ENCODE peak calls at places on chromosomes 6 and 20, in five cellular contexts. R, Q, J, V and Y are unnamed samples.

GRCh38 chr6:162198925-162199324 is 528.6 kb downstream of the PRKN start:
- DNase-seq in R (no peak), Q (no peak), J (no peak), V (no peak), Y (no peak)

GRCh38 chr6:13431861-13432465 is 55.4 kb downstream of the GFOD1 start:
- DNase-seq in R (no peak), Q (peak; percentile 22), J (no peak), V (no peak), Y (no peak)

GRCh38 chr6:151239603-151240035 is at the start of gene AKAP12:
- DNase-seq in R (no peak), Q (peak; percentile 63), J (no peak), V (no peak), Y (no peak)

GRCh38 chr6:160139420-160139851 is 17.8 kb downstream of the SLC22A1 start:
- DNase-seq in R (no peak), Q (peak; percentile 87), J (no peak), V (no peak), Y (peak; percentile 24)

GRCh38 chr6:2760882-2761842 is 4.0 kb upstream of the WRNIP1 start:
- DNase-seq in R (no peak), Q (no peak), J (no peak), V (no peak), Y (no peak)

GRCh38 chr6:88804701-88805100 is 158.7 kb downstream of the RNGTT start:
- DNase-seq in R (no peak), Q (no peak), J (no peak), V (no peak), Y (no peak)

GRCh38 chr6:14635195-14635594 is 517.6 kb downstream of the CD83 start:
- DNase-seq in R (no peak), Q (no peak), J (no peak), V (no peak), Y (no peak)

GRCh38 chr20:17958326-17959256 is 10.0 kb downstream of the SNX5 start:
- DNase-seq in R (no peak), Q (peak; percentile 55), J (no peak), V (no peak), Y (no peak)

GRCh38 chr20:49132995-49133451 is 55.1 kb downstream of the STAU1 start:
- DNase-seq in R (peak; percentile 13), Q (peak; percentile 87), J (peak; percentile 37), V (no peak), Y (no peak)

GRCh38 chr6:158879180-158879579 is 60.0 kb upstream of the EZR start:
- DNase-seq in R (no peak), Q (peak; percentile 18), J (no peak), V (no peak), Y (no peak)

GRCh38 chr6:93678841-93679454 is 259.6 kb upstream of the EPHA7 start:
- DNase-seq in R (no peak), Q (peak; percentile 21), J (no peak), V (no peak), Y (no peak)

GRCh38 chr6:92827104-92827503 is 592.3 kb downstream of the EPHA7 start:
- DNase-seq in R (no peak), Q (no peak), J (no peak), V (no peak), Y (no peak)

GRCh38 chr6:113856011-113856551 is 1.1 kb upstream of the MARCKS start:
- DNase-seq in R (peak; percentile 23), Q (peak; percentile 59), J (peak; percentile 34), V (no peak), Y (no peak)

GRCh38 chr6:15184441-15184861 is 61.4 kb upstream of the JARID2 start:
- DNase-seq in R (no peak), Q (no peak), J (no peak), V (no peak), Y (no peak)

GRCh38 chr20:63560856-63561609 is 7.1 kb downstream of the FNDC11 start:
- DNase-seq in R (no peak), Q (no peak), J (no peak), V (no peak), Y (no peak)

GRCh38 chr20:46022411-46023147 is 6.4 kb upstream of the SLC12A5 start:
- DNase-seq in R (peak; percentile 82), Q (peak; percentile 32), J (peak; percentile 78), V (no peak), Y (no peak)

GRCh38 chr20:36847710-36848040 is 28.3 kb upstream of the TLDC2 start:
- DNase-seq in R (no peak), Q (peak; percentile 31), J (no peak), V (no peak), Y (no peak)

GRCh38 chr20:10093087-10093591 is 58.4 kb downstream of the ANKEF1 start:
- DNase-seq in R (no peak), Q (peak; percentile 33), J (peak; percentile 27), V (no peak), Y (no peak)

GRCh38 chr6:88072462-88072861 is 24.8 kb downstream of the SPACA1 start:
- DNase-seq in R (no peak), Q (no peak), J (no peak), V (no peak), Y (no peak)

GRCh38 chr6:71203211-71203610 is 85.4 kb upstream of the OGFRL1 start:
- DNase-seq in R (no peak), Q (no peak), J (no peak), V (no peak), Y (no peak)

GRCh38 chr20:57712851-57713504 is 3.2 kb upstream of the PMEPA1 start:
- DNase-seq in R (no peak), Q (no peak), J (no peak), V (no peak), Y (no peak)

GRCh38 chr6:5199203-5200101 is 61.3 kb downstream of the LYRM4 start:
- DNase-seq in R (no peak), Q (no peak), J (no peak), V (no peak), Y (no peak)

GRCh38 chr20:18943542-18943941 is 130.0 kb downstream of the SCP2D1 start:
- DNase-seq in R (no peak), Q (no peak), J (peak; percentile 8), V (no peak), Y (peak; percentile 6)

GRCh38 chr6:77456531-77457248 is 6.6 kb downstream of the HTR1B start:
- DNase-seq in R (no peak), Q (peak; percentile 98), J (no peak), V (no peak), Y (no peak)

GRCh38 chr6:2542858-2543218 is 207.9 kb downstream of the MYLK4 start:
- DNase-seq in R (no peak), Q (peak; percentile 90), J (no peak), V (no peak), Y (no peak)

GRCh38 chr6:89144358-89145041 is 1.4 kb upstream of the PM20D2 start:
- DNase-seq in R (no peak), Q (no peak), J (no peak), V (no peak), Y (no peak)

GRCh38 chr20:45391559-45391958 is 13.4 kb upstream of the TP53TG5 start:
- DNase-seq in R (no peak), Q (no peak), J (no peak), V (no peak), Y (no peak)

GRCh38 chr6:132669690-132670291 is 10.8 kb upstream of the TAAR1 start:
- DNase-seq in R (no peak), Q (peak; percentile 73), J (no peak), V (no peak), Y (no peak)

GRCh38 chr20:46507760-46508407 is 5.5 kb downstream of the ZNF334 start:
- DNase-seq in R (no peak), Q (no peak), J (no peak), V (no peak), Y (no peak)

GRCh38 chr6:76230711-76231110 is 158.2 kb upstream of the IMPG1 start:
- DNase-seq in R (no peak), Q (no peak), J (no peak), V (no peak), Y (no peak)
- TF ChIP-seq CTCF in R (no peak), Q (no peak), J (no peak), V (no peak), Y (no peak)

GRCh38 chr6:110179406-110180227 is at the start of gene WASF1:
- DNase-seq in R (peak; percentile 95), Q (peak; percentile 99), J (peak; percentile 96), V (peak; percentile 77), Y (peak; percentile 80)
- TF ChIP-seq CTCF in R (no peak), Q (no peak), J (no peak), V (no peak), Y (no peak)

GRCh38 chr6:135853227-135853626 is 1.7 kb downstream of the PDE7B start:
- DNase-seq in R (no peak), Q (peak; percentile 71), J (no peak), V (no peak), Y (no peak)
- TF ChIP-seq CTCF in R (no peak), Q (peak; percentile 19), J (no peak), V (no peak), Y (no peak)

DNA sequence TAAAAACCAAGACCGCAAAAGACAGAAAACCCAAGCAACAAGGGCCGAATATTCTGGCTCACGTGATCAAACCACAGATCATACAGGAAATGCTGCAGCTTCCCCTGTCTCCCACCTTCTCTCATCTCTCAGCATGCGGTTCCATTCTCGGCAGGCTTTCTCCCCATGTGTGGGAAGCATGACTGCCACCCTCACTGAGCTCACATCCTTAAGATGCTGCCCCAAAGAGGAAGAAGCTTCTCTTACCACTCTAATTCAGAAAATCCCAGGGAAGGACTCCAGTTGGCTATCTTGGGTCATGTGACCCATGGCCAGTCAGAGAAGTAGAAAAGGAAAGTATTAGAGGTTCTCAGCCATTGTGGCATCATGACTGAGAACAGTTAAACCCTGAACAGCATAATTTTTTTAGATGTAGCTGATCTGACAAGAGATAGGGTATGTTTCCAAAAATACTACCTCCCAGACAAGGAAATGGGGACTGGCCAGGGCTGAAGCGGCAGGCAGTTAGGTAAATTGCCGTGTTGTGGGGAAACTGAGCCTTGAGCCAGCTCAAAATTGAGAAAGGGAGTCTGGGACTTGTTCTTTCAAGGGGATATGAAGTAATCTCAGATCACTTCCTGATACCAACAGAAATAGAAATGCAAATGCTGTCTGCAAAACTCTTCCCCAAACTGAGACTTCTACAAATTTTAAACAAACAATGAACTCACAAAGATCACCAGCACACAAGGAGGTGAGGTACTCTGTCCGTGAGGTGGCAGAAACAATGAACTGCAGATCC is 37.1 kb upstream of the GRM4 start:
- DNase-seq in R (no peak), Q (no peak), J (no peak), V (no peak), Y (no peak)
- TF ChIP-seq CTCF in R (no peak), Q (no peak), J (no peak), V (no peak), Y (no peak)

DNA sequence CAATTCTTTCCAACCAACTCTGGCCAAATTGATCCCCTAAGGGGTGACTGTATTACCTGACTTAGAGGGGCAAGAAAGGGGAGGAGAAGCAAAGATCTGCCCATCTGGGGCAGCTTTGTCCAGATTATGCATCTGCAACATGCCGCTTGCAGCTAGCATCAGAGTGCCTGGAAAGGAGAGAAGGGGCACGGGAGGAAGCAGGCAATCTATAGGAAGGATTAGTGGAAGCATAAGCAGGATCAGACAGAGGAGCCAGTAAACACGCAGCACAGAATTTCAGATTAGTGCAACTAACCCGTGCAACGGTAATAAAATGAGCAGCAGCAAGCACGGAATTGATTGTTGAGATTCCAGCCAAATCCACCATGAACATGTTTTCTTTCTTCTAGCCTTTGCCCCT is 643.6 kb upstream of the CHD6 start:
- DNase-seq in R (no peak), Q (no peak), J (no peak), V (no peak), Y (no peak)
- TF ChIP-seq CTCF in R (no peak), Q (no peak), J (no peak), V (no peak), Y (no peak)

GRCh38 chr6:28866342-28867077 is 57.3 kb downstream of the TRIM27 start:
- DNase-seq in R (peak; percentile 72), Q (peak; percentile 46), J (peak; percentile 79), V (no peak), Y (no peak)
- TF ChIP-seq CTCF in R (no peak), Q (no peak), J (no peak), V (no peak), Y (no peak)